ENCODE peak calls at places on chromosomes 11 and 22, in nine cellular contexts. One of them, this sample, is unnamed.

GRCh38 chr22:33270596-33270995 is 212.4 kb upstream of the SYN3 start:
- DNase-seq in left ventricle myocardium superior: no peak
- DNase-seq in SW 1271: no peak
- DNase-seq in effector CD4-positive, alpha-beta T cell: no peak
- DNase-seq in fibroblast of the aortic adventitia: no peak
- DNase-seq in putamen: no peak
- DNase-seq in memory B cell: no peak
- DNase-seq in DMS 273 treated with DMSO at 0.1 percent for 48 hours: no peak
- DNase-seq in NCI-H1092: no peak
- DNase-seq in this sample: no peak

GRCh38 chr11:38503876-38504275 is 1905.8 kb upstream of the RAG2 start:
- DNase-seq in fibroblast of the aortic adventitia: no peak
- DNase-seq in left ventricle myocardium superior: no peak
- DNase-seq in putamen: no peak
- DNase-seq in memory B cell: no peak
- DNase-seq in NCI-H1092: no peak
- DNase-seq in effector CD4-positive, alpha-beta T cell: no peak
- DNase-seq in DMS 273 treated with DMSO at 0.1 percent for 48 hours: no peak
- DNase-seq in SW 1271: no peak
- DNase-seq in this sample: no peak

GRCh38 chr22:38266120-38266519 is 6.7 kb downstream of the TMEM184B start:
- DNase-seq in memory B cell: no peak
- DNase-seq in left ventricle myocardium superior: no peak
- DNase-seq in NCI-H1092: no peak
- DNase-seq in fibroblast of the aortic adventitia: peak; percentile 60
- DNase-seq in SW 1271: no peak
- DNase-seq in effector CD4-positive, alpha-beta T cell: no peak
- DNase-seq in putamen: no peak
- DNase-seq in DMS 273 treated with DMSO at 0.1 percent for 48 hours: no peak
- DNase-seq in this sample: no peak

GRCh38 chr11:128964463-128964930 is 21.8 kb upstream of the TP53AIP1 start:
- DNase-seq in putamen: no peak
- DNase-seq in left ventricle myocardium superior: no peak
- DNase-seq in memory B cell: no peak
- DNase-seq in SW 1271: no peak
- DNase-seq in DMS 273 treated with DMSO at 0.1 percent for 48 hours: peak; percentile 67
- DNase-seq in effector CD4-positive, alpha-beta T cell: no peak
- DNase-seq in fibroblast of the aortic adventitia: no peak
- DNase-seq in NCI-H1092: no peak
- DNase-seq in this sample: no peak

GRCh38 chr11:36817336-36817965 is 219.4 kb upstream of the RAG2 start:
- DNase-seq in putamen: no peak
- DNase-seq in SW 1271: no peak
- DNase-seq in left ventricle myocardium superior: no peak
- DNase-seq in memory B cell: no peak
- DNase-seq in fibroblast of the aortic adventitia: peak; percentile 9
- DNase-seq in effector CD4-positive, alpha-beta T cell: no peak
- DNase-seq in DMS 273 treated with DMSO at 0.1 percent for 48 hours: no peak
- DNase-seq in NCI-H1092: no peak
- DNase-seq in this sample: no peak

GRCh38 chr11:127493330-127493729 is 492.8 kb upstream of the KIRREL3 start:
- DNase-seq in effector CD4-positive, alpha-beta T cell: no peak
- DNase-seq in fibroblast of the aortic adventitia: no peak
- DNase-seq in left ventricle myocardium superior: no peak
- DNase-seq in putamen: no peak
- DNase-seq in DMS 273 treated with DMSO at 0.1 percent for 48 hours: no peak
- DNase-seq in SW 1271: peak; percentile 6
- DNase-seq in NCI-H1092: peak; percentile 19
- DNase-seq in memory B cell: no peak
- DNase-seq in this sample: no peak

GRCh38 chr11:65307298-65308229 is 7.1 kb upstream of the CDC42EP2 start:
- DNase-seq in NCI-H1092: no peak
- DNase-seq in memory B cell: no peak
- DNase-seq in putamen: no peak
- DNase-seq in fibroblast of the aortic adventitia: no peak
- DNase-seq in SW 1271: no peak
- DNase-seq in effector CD4-positive, alpha-beta T cell: no peak
- DNase-seq in left ventricle myocardium superior: peak; percentile 5
- DNase-seq in DMS 273 treated with DMSO at 0.1 percent for 48 hours: no peak
- DNase-seq in this sample: no peak

GRCh38 chr11:119416606-119417580 is 6.1 kb downstream of the THY1 start:
- DNase-seq in effector CD4-positive, alpha-beta T cell: no peak
- DNase-seq in putamen: peak; percentile 65
- DNase-seq in DMS 273 treated with DMSO at 0.1 percent for 48 hours: no peak
- DNase-seq in NCI-H1092: no peak
- DNase-seq in left ventricle myocardium superior: no peak
- DNase-seq in memory B cell: no peak
- DNase-seq in SW 1271: no peak
- DNase-seq in fibroblast of the aortic adventitia: peak; percentile 75
- DNase-seq in this sample: no peak

GRCh38 chr22:44860311-44860710 is 107.9 kb downstream of the ARHGAP8 start:
- DNase-seq in putamen: no peak
- DNase-seq in DMS 273 treated with DMSO at 0.1 percent for 48 hours: no peak
- DNase-seq in left ventricle myocardium superior: no peak
- DNase-seq in memory B cell: no peak
- DNase-seq in effector CD4-positive, alpha-beta T cell: no peak
- DNase-seq in NCI-H1092: no peak
- DNase-seq in SW 1271: no peak
- DNase-seq in fibroblast of the aortic adventitia: no peak
- DNase-seq in this sample: no peak

This sample was measured in T follicular helper cell.